ENCODE peak calls at places on chromosomes 6 and 20, in seven cellular contexts. One of them, this sample, is unnamed.

GRCh38 chr20:4573564-4574355 is 147.9 kb upstream of the PRND start:
- DNase-seq in neuronal stem cell: no peak
- DNase-seq in H9: no peak
- DNase-seq in H1: no peak
- DNase-seq in IMR-90: peak; percentile 96
- DNase-seq in trophoblast cell: no peak
- DNase-seq in mesenchymal stem cell: peak; percentile 72
- DNase-seq in this sample: no peak

GRCh38 chr6:75800133-75800532 is 51.1 kb downstream of the MYO6 start:
- DNase-seq in neuronal stem cell: no peak
- DNase-seq in H9: no peak
- DNase-seq in H1: no peak
- DNase-seq in IMR-90: no peak
- DNase-seq in trophoblast cell: no peak
- DNase-seq in mesenchymal stem cell: no peak
- DNase-seq in this sample: no peak

GRCh38 chr6:77624468-77624867 is 28.4 kb upstream of the MEI4 start:
- DNase-seq in neuronal stem cell: no peak
- DNase-seq in H9: no peak
- DNase-seq in H1: no peak
- DNase-seq in IMR-90: no peak
- DNase-seq in trophoblast cell: no peak
- DNase-seq in mesenchymal stem cell: no peak
- DNase-seq in this sample: no peak

GRCh38 chr6:149716584-149716983 is 1.3 kb downstream of the LATS1 start:
- DNase-seq in neuronal stem cell: no peak
- DNase-seq in H9: no peak
- DNase-seq in H1: no peak
- DNase-seq in IMR-90: peak; percentile 20
- DNase-seq in trophoblast cell: no peak
- DNase-seq in mesenchymal stem cell: peak; percentile 14
- DNase-seq in this sample: no peak

GRCh38 chr6:45741437-45742166 is 274.1 kb downstream of the CLIC5 start:
- DNase-seq in neuronal stem cell: no peak
- DNase-seq in H9: no peak
- DNase-seq in H1: no peak
- DNase-seq in IMR-90: peak; percentile 44
- DNase-seq in trophoblast cell: no peak
- DNase-seq in mesenchymal stem cell: no peak
- DNase-seq in this sample: no peak

GRCh38 chr6:5898563-5898962 is 108.2 kb downstream of the NRN1 start:
- DNase-seq in neuronal stem cell: no peak
- DNase-seq in H9: peak; percentile 37
- DNase-seq in H1: no peak
- DNase-seq in IMR-90: no peak
- DNase-seq in trophoblast cell: no peak
- DNase-seq in mesenchymal stem cell: no peak
- DNase-seq in this sample: peak; percentile 58

GRCh38 chr6:3943373-3943772 is 94.2 kb downstream of the FAM50B start:
- DNase-seq in neuronal stem cell: no peak
- DNase-seq in H9: no peak
- DNase-seq in H1: no peak
- DNase-seq in IMR-90: peak; percentile 75
- DNase-seq in trophoblast cell: no peak
- DNase-seq in mesenchymal stem cell: peak; percentile 51
- DNase-seq in this sample: no peak

GRCh38 chr6:158506577-158506976 is 53.3 kb upstream of the TMEM181 start:
- DNase-seq in neuronal stem cell: peak; percentile 32
- DNase-seq in H9: peak; percentile 91
- DNase-seq in H1: peak; percentile 70
- DNase-seq in IMR-90: peak; percentile 7
- DNase-seq in trophoblast cell: no peak
- DNase-seq in mesenchymal stem cell: peak; percentile 22
- DNase-seq in this sample: peak; percentile 93

GRCh38 chr6:10875026-10875425 is 6.8 kb downstream of the GCM2 start:
- DNase-seq in neuronal stem cell: no peak
- DNase-seq in H9: no peak
- DNase-seq in H1: no peak
- DNase-seq in IMR-90: no peak
- DNase-seq in trophoblast cell: no peak
- DNase-seq in mesenchymal stem cell: no peak
- DNase-seq in this sample: no peak

GRCh38 chr6:105994522-105995402 is 91.4 kb upstream of the PRDM1 start:
- DNase-seq in neuronal stem cell: peak; percentile 67
- DNase-seq in H9: peak; percentile 72
- DNase-seq in H1: no peak
- DNase-seq in IMR-90: peak; percentile 78
- DNase-seq in trophoblast cell: peak; percentile 64
- DNase-seq in mesenchymal stem cell: peak; percentile 90
- DNase-seq in this sample: peak; percentile 83

GRCh38 chr20:17688965-17689364 is 6.9 kb upstream of the RRBP1 start:
- DNase-seq in neuronal stem cell: no peak
- DNase-seq in H9: no peak
- DNase-seq in H1: no peak
- DNase-seq in IMR-90: peak; percentile 73
- DNase-seq in trophoblast cell: no peak
- DNase-seq in mesenchymal stem cell: peak; percentile 80
- DNase-seq in this sample: no peak

GRCh38 chr6:150717419-150717818 is 117.7 kb downstream of the PLEKHG1 start:
- DNase-seq in neuronal stem cell: no peak
- DNase-seq in H9: peak; percentile 60
- DNase-seq in H1: no peak
- DNase-seq in IMR-90: no peak
- DNase-seq in trophoblast cell: peak; percentile 56
- DNase-seq in mesenchymal stem cell: no peak
- DNase-seq in this sample: peak; percentile 75

GRCh38 chr6:137882225-137882961 is 15.3 kb downstream of the TNFAIP3 start:
- DNase-seq in neuronal stem cell: no peak
- DNase-seq in H9: no peak
- DNase-seq in H1: no peak
- DNase-seq in IMR-90: peak; percentile 49
- DNase-seq in trophoblast cell: no peak
- DNase-seq in mesenchymal stem cell: peak; percentile 27
- DNase-seq in this sample: no peak

GRCh38 chr6:110876170-110876773 is 1.7 kb downstream of the AMD1 start:
- DNase-seq in neuronal stem cell: peak; percentile 86
- DNase-seq in H9: peak; percentile 90
- DNase-seq in H1: peak; percentile 56
- DNase-seq in IMR-90: peak; percentile 90
- DNase-seq in trophoblast cell: peak; percentile 87
- DNase-seq in mesenchymal stem cell: peak; percentile 98
- DNase-seq in this sample: peak; percentile 96

GRCh38 chr6:38985839-38986238 is 62.7 kb upstream of the GLP1R start:
- DNase-seq in neuronal stem cell: no peak
- DNase-seq in H9: no peak
- DNase-seq in H1: no peak
- DNase-seq in IMR-90: no peak
- DNase-seq in trophoblast cell: no peak
- DNase-seq in mesenchymal stem cell: no peak
- DNase-seq in this sample: no peak

GRCh38 chr6:13038315-13039261 is 289.7 kb downstream of the TBC1D7 start:
- DNase-seq in neuronal stem cell: no peak
- DNase-seq in H9: no peak
- DNase-seq in H1: no peak
- DNase-seq in IMR-90: no peak
- DNase-seq in trophoblast cell: no peak
- DNase-seq in mesenchymal stem cell: peak; percentile 8
- DNase-seq in this sample: no peak

GRCh38 chr6:167795874-167796667 is 30.6 kb upstream of the AFDN start:
- DNase-seq in neuronal stem cell: no peak
- DNase-seq in H9: peak; percentile 70
- DNase-seq in H1: no peak
- DNase-seq in IMR-90: no peak
- DNase-seq in trophoblast cell: peak; percentile 30
- DNase-seq in mesenchymal stem cell: no peak
- DNase-seq in this sample: no peak

GRCh38 chr20:25286917-25287316 is 39.0 kb downstream of the PYGB start:
- DNase-seq in neuronal stem cell: no peak
- DNase-seq in H9: no peak
- DNase-seq in H1: no peak
- DNase-seq in IMR-90: no peak
- DNase-seq in trophoblast cell: no peak
- DNase-seq in mesenchymal stem cell: no peak
- DNase-seq in this sample: no peak

GRCh38 chr6:152089992-152090391 is 282.5 kb downstream of the ESR1 start:
- DNase-seq in neuronal stem cell: no peak
- DNase-seq in H9: no peak
- DNase-seq in H1: no peak
- DNase-seq in IMR-90: peak; percentile 55
- DNase-seq in trophoblast cell: no peak
- DNase-seq in mesenchymal stem cell: peak; percentile 26
- DNase-seq in this sample: peak; percentile 28

GRCh38 chr6:110217255-110217654 is 37.0 kb downstream of the CDC40 start:
- DNase-seq in neuronal stem cell: no peak
- DNase-seq in H9: no peak
- DNase-seq in H1: no peak
- DNase-seq in IMR-90: peak; percentile 43
- DNase-seq in trophoblast cell: no peak
- DNase-seq in mesenchymal stem cell: peak; percentile 7
- DNase-seq in this sample: peak; percentile 39

GRCh38 chr6:64170326-64170725 is 534.7 kb downstream of the PHF3 start:
- DNase-seq in neuronal stem cell: no peak
- DNase-seq in H9: no peak
- DNase-seq in H1: no peak
- DNase-seq in IMR-90: peak; percentile 3
- DNase-seq in trophoblast cell: no peak
- DNase-seq in mesenchymal stem cell: no peak
- DNase-seq in this sample: peak; percentile 4

GRCh38 chr6:98941319-98941718 is 6.4 kb downstream of the FBXL4 start:
- DNase-seq in neuronal stem cell: no peak
- DNase-seq in H9: no peak
- DNase-seq in H1: no peak
- DNase-seq in IMR-90: no peak
- DNase-seq in trophoblast cell: no peak
- DNase-seq in mesenchymal stem cell: no peak
- DNase-seq in this sample: no peak

GRCh38 chr20:49431345-49431744 is 51.1 kb downstream of the KCNB1 start:
- DNase-seq in neuronal stem cell: no peak
- DNase-seq in H9: no peak
- DNase-seq in H1: no peak
- DNase-seq in IMR-90: no peak
- DNase-seq in trophoblast cell: no peak
- DNase-seq in mesenchymal stem cell: no peak
- DNase-seq in this sample: no peak

GRCh38 chr6:85459224-85459901 is 9.5 kb downstream of the NT5E start:
- DNase-seq in neuronal stem cell: no peak
- DNase-seq in H9: no peak
- DNase-seq in H1: no peak
- DNase-seq in IMR-90: peak; percentile 82
- DNase-seq in trophoblast cell: no peak
- DNase-seq in mesenchymal stem cell: peak; percentile 68
- DNase-seq in this sample: no peak

GRCh38 chr6:148599967-148600426 is 146.8 kb upstream of the UST start:
- DNase-seq in neuronal stem cell: peak; percentile 8
- DNase-seq in H9: peak; percentile 94
- DNase-seq in H1: peak; percentile 83
- DNase-seq in IMR-90: peak; percentile 62
- DNase-seq in trophoblast cell: no peak
- DNase-seq in mesenchymal stem cell: peak; percentile 82
- DNase-seq in this sample: peak; percentile 99

GRCh38 chr6:57313711-57314471 is 3.5 kb upstream of the PRIM2 start:
- DNase-seq in neuronal stem cell: no peak
- DNase-seq in H9: no peak
- DNase-seq in H1: no peak
- DNase-seq in IMR-90: peak; percentile 98
- DNase-seq in trophoblast cell: no peak
- DNase-seq in mesenchymal stem cell: peak; percentile 94
- DNase-seq in this sample: no peak

DNA sequence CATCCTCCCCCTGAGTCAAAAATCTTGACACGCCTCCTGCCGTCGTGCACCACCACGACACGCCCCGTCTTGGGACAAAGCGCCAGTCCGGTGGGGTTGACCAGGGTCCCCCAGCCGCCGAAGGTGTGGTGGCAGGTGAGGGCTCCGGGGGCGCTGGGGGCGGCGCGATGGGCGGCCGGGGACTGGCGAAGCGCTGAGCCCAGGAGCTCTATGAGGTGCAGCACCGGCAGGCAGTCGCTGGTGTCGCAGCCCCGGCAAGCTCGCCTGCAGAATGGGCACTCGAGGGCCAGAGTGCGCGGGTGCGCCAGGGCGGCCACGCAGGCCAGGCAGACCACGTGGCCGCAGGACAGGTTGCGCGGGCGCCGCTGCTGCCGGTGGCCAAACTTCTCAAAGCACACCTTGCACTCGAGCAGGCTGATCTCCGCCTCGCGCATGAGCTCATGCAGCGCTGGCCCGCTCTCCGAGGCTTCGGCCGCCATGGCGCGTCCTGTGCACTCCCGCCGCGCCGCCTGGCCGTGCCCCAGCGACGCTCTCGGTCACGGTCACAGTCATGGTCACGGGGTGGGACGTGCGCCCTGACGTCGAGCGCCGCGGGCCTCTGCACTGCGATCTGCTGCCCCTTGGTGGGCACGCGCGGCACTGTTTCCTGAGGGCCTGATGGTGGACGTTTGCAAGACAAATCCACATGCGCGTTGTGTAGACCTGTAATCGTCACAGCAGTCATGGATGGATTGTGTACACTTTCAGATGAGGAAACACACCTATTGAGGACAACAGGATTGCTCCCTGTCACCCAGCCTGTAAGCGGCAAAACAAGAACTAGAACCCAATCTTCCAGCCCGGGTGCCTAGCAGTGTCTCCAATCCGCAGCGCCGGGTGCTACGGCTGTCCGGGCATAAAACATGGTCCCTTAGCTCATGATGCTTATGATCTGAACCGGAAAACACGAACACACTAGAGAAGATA is at the start of gene NHLRC1:
- DNase-seq in neuronal stem cell: peak; percentile 64
- DNase-seq in H9: peak; percentile 88
- DNase-seq in H1: peak; percentile 70
- DNase-seq in IMR-90: peak; percentile 82
- DNase-seq in trophoblast cell: peak; percentile 92
- DNase-seq in mesenchymal stem cell: peak; percentile 82
- DNase-seq in this sample: peak; percentile 90
- H3K27ac ChIP-seq in neuronal stem cell: no peak within 1 kb of the TSS
- H3K27ac ChIP-seq in H9: no peak within 1 kb of the TSS
- H3K27ac ChIP-seq in H1: no peak within 1 kb of the TSS
- H3K27ac ChIP-seq in IMR-90: peak within 1 kb of the TSS; percentile 27
- H3K27ac ChIP-seq in trophoblast cell: no peak within 1 kb of the TSS
- H3K27ac ChIP-seq in mesenchymal stem cell: no peak within 1 kb of the TSS
- H3K27ac ChIP-seq in this sample: no peak within 1 kb of the TSS

GRCh38 chr6:14924126-14925024 is 321.5 kb upstream of the JARID2 start:
- DNase-seq in neuronal stem cell: peak; percentile 23
- DNase-seq in H9: peak; percentile 82
- DNase-seq in H1: no peak
- DNase-seq in IMR-90: peak; percentile 55
- DNase-seq in trophoblast cell: peak; percentile 91
- DNase-seq in mesenchymal stem cell: peak; percentile 16
- DNase-seq in this sample: peak; percentile 75
- H3K4me2 ChIP-seq in neuronal stem cell: no peak overlapping the region
- H3K4me2 ChIP-seq in H9: no peak overlapping the region
- H3K4me2 ChIP-seq in H1: peak overlapping the region; percentile 14
- H3K4me2 ChIP-seq in IMR-90: peak overlapping the region; percentile 30
- H3K4me2 ChIP-seq in trophoblast cell: no peak overlapping the region
- H3K4me2 ChIP-seq in mesenchymal stem cell: no peak overlapping the region
- H3K4me2 ChIP-seq in this sample: no peak overlapping the region

GRCh38 chr6:54897462-54898189 is 51.1 kb downstream of the FAM83B start:
- DNase-seq in neuronal stem cell: no peak
- DNase-seq in H9: no peak
- DNase-seq in H1: no peak
- DNase-seq in IMR-90: peak; percentile 72
- DNase-seq in trophoblast cell: no peak
- DNase-seq in mesenchymal stem cell: no peak
- DNase-seq in this sample: no peak
- H3K18ac ChIP-seq in neuronal stem cell: no peak overlapping the region
- H3K18ac ChIP-seq in H9: no peak overlapping the region
- H3K18ac ChIP-seq in H1: no peak overlapping the region
- H3K18ac ChIP-seq in IMR-90: no peak overlapping the region
- H3K18ac ChIP-seq in trophoblast cell: no peak overlapping the region
- H3K18ac ChIP-seq in mesenchymal stem cell: no peak overlapping the region
- H3K18ac ChIP-seq in this sample: no peak overlapping the region

GRCh38 chr20:50635676-50636600 is 55.4 kb downstream of the RIPOR3 start:
- DNase-seq in neuronal stem cell: no peak
- DNase-seq in H9: peak; percentile 94
- DNase-seq in H1: no peak
- DNase-seq in IMR-90: peak; percentile 49
- DNase-seq in trophoblast cell: peak; percentile 56
- DNase-seq in mesenchymal stem cell: peak; percentile 88
- DNase-seq in this sample: peak; percentile 94
- H3K27ac ChIP-seq in neuronal stem cell: peak overlapping the region; percentile 2
- H3K27ac ChIP-seq in H9: no peak overlapping the region
- H3K27ac ChIP-seq in H1: no peak overlapping the region
- H3K27ac ChIP-seq in IMR-90: peak overlapping the region; percentile 100
- H3K27ac ChIP-seq in trophoblast cell: no peak overlapping the region
- H3K27ac ChIP-seq in mesenchymal stem cell: no peak overlapping the region
- H3K27ac ChIP-seq in this sample: no peak overlapping the region